ENCODE peak calls at places on chromosomes 3 and 15, in seven cellular contexts. E, P, J, F, Y, N and V are unnamed samples.

GRCh38 chr3:37571269-37571668 is 290.4 kb upstream of the CTDSPL start:
- DNase-seq in E (no peak), P (no peak), J (no peak), F (peak; percentile 10), Y (no peak), N (no peak), V (no peak)

GRCh38 chr3:184255291-184256039 is 5.9 kb downstream of the CAMK2N2 start:
- DNase-seq in E (no peak), P (no peak), J (peak; percentile 18), F (no peak), Y (no peak), N (no peak), V (no peak)

GRCh38 chr3:73056365-73057150 is 4.9 kb upstream of the EBLN2 start:
- DNase-seq in E (peak; percentile 39), P (no peak), J (no peak), F (peak; percentile 58), Y (peak; percentile 26), N (no peak), V (no peak)

GRCh38 chr15:39016706-39017105 is 452.1 kb upstream of the RASGRP1 start:
- DNase-seq in E (no peak), P (no peak), J (no peak), F (no peak), Y (no peak), N (no peak), V (no peak)

GRCh38 chr3:167909443-167910287 is 174.1 kb downstream of the SERPINI1 start:
- DNase-seq in E (no peak), P (no peak), J (no peak), F (no peak), Y (no peak), N (no peak), V (no peak)

GRCh38 chr3:127825764-127826163 is 3.4 kb upstream of the MGLL start:
- DNase-seq in E (no peak), P (no peak), J (no peak), F (no peak), Y (no peak), N (no peak), V (no peak)

GRCh38 chr3:197599089-197599765 is 43.5 kb upstream of the BDH1 start:
- DNase-seq in E (peak; percentile 80), P (peak; percentile 69), J (peak; percentile 92), F (peak; percentile 74), Y (peak; percentile 93), N (peak; percentile 61), V (peak; percentile 62)

GRCh38 chr3:33803894-33804526 is 5.6 kb downstream of the PDCD6IP start:
- DNase-seq in E (no peak), P (no peak), J (no peak), F (no peak), Y (no peak), N (no peak), V (no peak)

GRCh38 chr3:71130516-71131384 is 452.8 kb downstream of the FOXP1 start:
- DNase-seq in E (peak; percentile 34), P (peak; percentile 76), J (peak; percentile 17), F (peak; percentile 93), Y (peak; percentile 17), N (peak; percentile 42), V (peak; percentile 54)

GRCh38 chr3:156892701-156893100 is 66.5 kb downstream of the LEKR1 start:
- DNase-seq in E (no peak), P (no peak), J (no peak), F (peak; percentile 37), Y (no peak), N (no peak), V (no peak)